ENCODE peak calls at places on chromosomes 2 and 18, in six cellular contexts. One of them, this sample, is unnamed.

GRCh38 chr2:64866797-64867196 is 122.4 kb upstream of the SLC1A4 start:
- DNase-seq in MM.1S: no peak
- DNase-seq in fibroblast of pulmonary artery: peak
- DNase-seq in brain microvascular endothelial cell: peak
- DNase-seq in nephron progenitor cell: no peak
- DNase-seq in B cell: no peak
- DNase-seq in this sample: no peak

GRCh38 chr2:47666332-47666731 is 116.6 kb upstream of the MSH6 start:
- DNase-seq in B cell: no peak
- DNase-seq in fibroblast of pulmonary artery: no peak
- DNase-seq in MM.1S: no peak
- DNase-seq in brain microvascular endothelial cell: no peak
- DNase-seq in nephron progenitor cell: no peak
- DNase-seq in this sample: no peak

GRCh38 chr2:223613017-223613950 is 11.1 kb upstream of the SCG2 start:
- DNase-seq in MM.1S: no peak
- DNase-seq in fibroblast of pulmonary artery: peak
- DNase-seq in brain microvascular endothelial cell: peak
- DNase-seq in nephron progenitor cell: peak
- DNase-seq in B cell: no peak
- DNase-seq in this sample: no peak

GRCh38 chr2:232890536-232890895 is 20.5 kb downstream of the SNORC start:
- DNase-seq in B cell: no peak
- DNase-seq in MM.1S: no peak
- DNase-seq in nephron progenitor cell: no peak
- DNase-seq in brain microvascular endothelial cell: no peak
- DNase-seq in fibroblast of pulmonary artery: no peak
- DNase-seq in this sample: no peak

GRCh38 chr2:42141687-42142475 is 27.3 kb upstream of the EML4 start:
- DNase-seq in nephron progenitor cell: peak
- DNase-seq in MM.1S: no peak
- DNase-seq in brain microvascular endothelial cell: peak
- DNase-seq in B cell: peak
- DNase-seq in fibroblast of pulmonary artery: peak
- DNase-seq in this sample: no peak

GRCh38 chr2:8298783-8299182 is 383.1 kb upstream of the ID2 start:
- DNase-seq in MM.1S: no peak
- DNase-seq in brain microvascular endothelial cell: no peak
- DNase-seq in B cell: peak
- DNase-seq in fibroblast of pulmonary artery: peak
- DNase-seq in nephron progenitor cell: no peak
- DNase-seq in this sample: no peak

GRCh38 chr2:207819839-207820784 is 50.4 kb upstream of the FZD5 start:
- DNase-seq in nephron progenitor cell: no peak
- DNase-seq in MM.1S: no peak
- DNase-seq in fibroblast of pulmonary artery: no peak
- DNase-seq in brain microvascular endothelial cell: no peak
- DNase-seq in B cell: no peak
- DNase-seq in this sample: no peak

GRCh38 chr2:107376910-107377309 is 449.8 kb upstream of the RGPD4 start:
- DNase-seq in nephron progenitor cell: no peak
- DNase-seq in brain microvascular endothelial cell: no peak
- DNase-seq in fibroblast of pulmonary artery: no peak
- DNase-seq in MM.1S: no peak
- DNase-seq in B cell: no peak
- DNase-seq in this sample: no peak

GRCh38 chr2:96763511-96764252 is 3.0 kb downstream of the CNNM4 start:
- DNase-seq in MM.1S: no peak
- DNase-seq in B cell: no peak
- DNase-seq in nephron progenitor cell: peak
- DNase-seq in brain microvascular endothelial cell: no peak
- DNase-seq in fibroblast of pulmonary artery: no peak
- DNase-seq in this sample: peak

GRCh38 chr2:240197439-240198139 is 57.1 kb upstream of the OTOS start:
- DNase-seq in brain microvascular endothelial cell: no peak
- DNase-seq in MM.1S: no peak
- DNase-seq in nephron progenitor cell: no peak
- DNase-seq in fibroblast of pulmonary artery: no peak
- DNase-seq in B cell: no peak
- DNase-seq in this sample: no peak

GRCh38 chr2:154291511-154291910 is 407.0 kb upstream of the KCNJ3 start:
- DNase-seq in B cell: no peak
- DNase-seq in MM.1S: no peak
- DNase-seq in nephron progenitor cell: no peak
- DNase-seq in fibroblast of pulmonary artery: no peak
- DNase-seq in brain microvascular endothelial cell: no peak
- DNase-seq in this sample: no peak

GRCh38 chr2:23452397-23452796 is 67.4 kb downstream of the KLHL29 start:
- DNase-seq in brain microvascular endothelial cell: no peak
- DNase-seq in MM.1S: no peak
- DNase-seq in fibroblast of pulmonary artery: no peak
- DNase-seq in nephron progenitor cell: no peak
- DNase-seq in B cell: no peak
- DNase-seq in this sample: no peak

GRCh38 chr18:9055626-9056025 is 46.9 kb upstream of the NDUFV2 start:
- DNase-seq in nephron progenitor cell: no peak
- DNase-seq in MM.1S: no peak
- DNase-seq in brain microvascular endothelial cell: no peak
- DNase-seq in B cell: no peak
- DNase-seq in fibroblast of pulmonary artery: peak
- DNase-seq in this sample: no peak

GRCh38 chr2:110854355-110855081 is 122.1 kb downstream of the ACOXL start:
- DNase-seq in nephron progenitor cell: no peak
- DNase-seq in B cell: no peak
- DNase-seq in MM.1S: no peak
- DNase-seq in brain microvascular endothelial cell: no peak
- DNase-seq in fibroblast of pulmonary artery: no peak
- DNase-seq in this sample: no peak

GRCh38 chr18:9132628-9133027 is 4.0 kb upstream of the ANKRD12 start:
- DNase-seq in nephron progenitor cell: no peak
- DNase-seq in fibroblast of pulmonary artery: no peak
- DNase-seq in B cell: no peak
- DNase-seq in brain microvascular endothelial cell: no peak
- DNase-seq in MM.1S: no peak
- DNase-seq in this sample: no peak

GRCh38 chr2:28377984-28378678 is 14.5 kb upstream of the FOSL2 start:
- DNase-seq in fibroblast of pulmonary artery: no peak
- DNase-seq in brain microvascular endothelial cell: no peak
- DNase-seq in MM.1S: no peak
- DNase-seq in nephron progenitor cell: no peak
- DNase-seq in B cell: no peak
- DNase-seq in this sample: no peak

GRCh38 chr2:223751012-223751411 is 86.4 kb downstream of the AP1S3 start:
- DNase-seq in MM.1S: no peak
- DNase-seq in brain microvascular endothelial cell: peak
- DNase-seq in nephron progenitor cell: no peak
- DNase-seq in fibroblast of pulmonary artery: no peak
- DNase-seq in B cell: no peak
- DNase-seq in this sample: no peak

DNA sequence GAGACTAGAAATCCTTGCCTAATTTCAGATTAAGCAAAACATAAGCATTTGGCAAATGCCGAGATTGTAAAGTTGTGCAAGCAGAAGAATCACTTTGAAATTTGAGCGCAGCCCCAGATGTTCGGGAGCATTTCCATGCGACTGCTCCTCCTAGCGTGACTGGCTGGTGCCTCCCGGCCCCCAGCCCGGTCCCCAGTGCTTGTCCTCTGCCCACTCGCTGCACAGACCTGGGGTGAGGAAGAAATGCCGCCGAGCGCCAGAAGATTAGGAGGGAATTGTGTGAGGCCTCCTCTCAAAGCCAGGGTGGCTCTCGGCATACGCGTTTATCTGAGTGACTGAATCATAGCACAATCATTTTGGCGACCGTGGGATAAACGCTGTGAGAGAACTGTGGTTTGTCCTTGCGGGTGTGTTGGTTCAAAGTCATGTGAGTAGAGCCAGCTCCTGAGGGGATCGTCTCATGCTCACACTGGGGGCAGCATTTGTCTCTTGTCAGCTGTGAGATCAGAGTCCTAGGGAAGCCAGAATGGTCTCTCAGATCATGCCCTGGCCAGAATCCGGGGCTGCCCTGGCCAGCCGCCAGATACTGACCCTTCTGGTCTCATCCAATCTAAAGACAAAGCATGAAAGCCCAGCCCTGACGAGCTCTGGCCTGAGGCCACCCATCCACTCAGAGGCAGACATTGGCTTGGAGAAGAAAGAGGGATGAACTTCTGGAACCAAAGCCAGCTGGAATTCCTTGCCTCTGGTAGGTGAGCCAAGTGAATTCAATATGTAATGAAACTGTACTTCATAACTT is 189.3 kb downstream of the SH3RF3 start:
- DNase-seq in MM.1S: no peak
- DNase-seq in nephron progenitor cell: peak
- DNase-seq in fibroblast of pulmonary artery: peak
- DNase-seq in B cell: no peak
- DNase-seq in brain microvascular endothelial cell: peak
- DNase-seq in this sample: no peak
- TF ChIP-seq CTCF in MM.1S: no peak
- TF ChIP-seq CTCF in nephron progenitor cell: no peak
- TF ChIP-seq CTCF in fibroblast of pulmonary artery: peak
- TF ChIP-seq CTCF in B cell: no peak
- TF ChIP-seq CTCF in brain microvascular endothelial cell: peak
- TF ChIP-seq CTCF in this sample: no peak

GRCh38 chr18:11859282-11859797 is 8.1 kb downstream of the CHMP1B start:
- DNase-seq in B cell: no peak
- DNase-seq in fibroblast of pulmonary artery: no peak
- DNase-seq in nephron progenitor cell: no peak
- DNase-seq in brain microvascular endothelial cell: no peak
- DNase-seq in MM.1S: no peak
- DNase-seq in this sample: no peak

GRCh38 chr18:11860594-11861450 is 9.6 kb downstream of the CHMP1B start:
- DNase-seq in fibroblast of pulmonary artery: no peak
- DNase-seq in MM.1S: no peak
- DNase-seq in nephron progenitor cell: no peak
- DNase-seq in B cell: no peak
- DNase-seq in brain microvascular endothelial cell: no peak
- DNase-seq in this sample: no peak

GRCh38 chr18:11859903-11860407 is 8.7 kb downstream of the CHMP1B start:
- DNase-seq in MM.1S: no peak
- DNase-seq in fibroblast of pulmonary artery: peak
- DNase-seq in nephron progenitor cell: no peak
- DNase-seq in brain microvascular endothelial cell: peak
- DNase-seq in B cell: no peak
- DNase-seq in this sample: no peak

GRCh38 chr18:11861583-11862288 is 10.5 kb downstream of the CHMP1B start:
- DNase-seq in B cell: no peak
- DNase-seq in brain microvascular endothelial cell: no peak
- DNase-seq in MM.1S: no peak
- DNase-seq in nephron progenitor cell: no peak
- DNase-seq in fibroblast of pulmonary artery: peak
- DNase-seq in this sample: no peak

DNA sequence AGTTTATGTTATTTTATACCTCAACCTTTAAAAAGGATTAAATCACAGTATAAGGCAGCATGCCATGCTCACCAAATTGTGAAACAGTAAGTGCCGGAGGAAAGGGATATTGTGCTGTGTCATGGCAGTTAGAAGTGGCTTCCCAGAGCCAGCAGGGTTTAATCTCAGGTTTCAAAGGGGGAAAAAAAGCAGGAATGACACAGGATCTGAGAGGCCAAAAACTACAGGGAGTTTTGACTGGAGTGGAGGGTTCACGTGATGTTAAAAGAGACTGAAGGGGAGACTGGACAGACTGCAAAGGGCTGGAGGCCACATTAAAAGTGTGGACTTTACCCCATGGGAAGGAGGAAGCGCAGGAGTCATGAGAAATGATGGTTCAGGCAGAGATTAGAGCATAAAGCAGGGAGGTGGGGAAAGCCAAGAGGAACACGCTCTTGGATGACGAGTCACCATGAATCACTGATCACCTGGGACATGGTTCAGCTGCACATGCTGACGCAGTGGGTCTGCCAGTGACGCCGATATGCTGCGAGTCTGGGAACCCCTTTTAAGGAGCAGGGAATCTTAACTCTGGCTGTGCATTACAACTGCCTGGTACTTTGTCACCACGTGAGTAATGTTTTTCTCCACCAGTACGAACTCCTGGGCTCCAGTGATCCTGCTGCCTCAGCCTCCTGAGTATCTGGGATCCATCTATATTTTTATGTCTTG is 6.1 kb downstream of the CHMP1B start:
- DNase-seq in B cell: no peak
- DNase-seq in MM.1S: no peak
- DNase-seq in brain microvascular endothelial cell: peak
- DNase-seq in fibroblast of pulmonary artery: peak
- DNase-seq in nephron progenitor cell: peak
- DNase-seq in this sample: no peak
- TF ChIP-seq CTCF in B cell: no peak
- TF ChIP-seq CTCF in MM.1S: no peak
- TF ChIP-seq CTCF in brain microvascular endothelial cell: no peak
- TF ChIP-seq CTCF in fibroblast of pulmonary artery: no peak
- TF ChIP-seq CTCF in nephron progenitor cell: no peak
- TF ChIP-seq CTCF in this sample: no peak

DNA sequence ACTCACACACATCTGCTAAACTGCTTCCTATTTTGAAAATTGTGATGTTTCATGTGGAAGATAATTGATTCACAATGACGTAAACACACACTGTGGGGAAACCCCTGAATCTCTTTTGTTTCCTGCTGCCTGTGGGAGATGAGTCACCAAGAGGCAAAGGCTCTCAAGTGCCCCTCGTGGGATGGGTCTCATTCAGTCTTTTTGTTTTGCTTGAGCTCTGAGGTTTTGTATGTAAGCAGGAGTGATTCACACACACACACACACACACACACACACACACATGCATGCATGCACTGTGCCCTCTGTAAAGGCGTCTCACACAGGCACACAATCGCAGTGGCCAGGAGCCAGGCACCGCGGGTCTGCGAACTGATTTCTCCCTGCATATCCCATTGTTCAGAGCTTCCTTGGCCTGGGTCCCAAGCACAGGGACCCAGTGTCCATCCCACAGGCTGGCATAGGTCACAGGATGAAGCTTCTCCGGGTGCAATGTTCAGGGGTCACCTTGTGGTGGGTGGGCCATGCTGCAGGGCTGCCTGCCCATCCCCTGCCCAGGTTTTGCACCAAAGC is 12.1 kb upstream of the ARHGEF4 start:
- DNase-seq in B cell: peak
- DNase-seq in brain microvascular endothelial cell: peak
- DNase-seq in fibroblast of pulmonary artery: peak
- DNase-seq in nephron progenitor cell: no peak
- DNase-seq in MM.1S: peak
- DNase-seq in this sample: peak
- TF ChIP-seq CTCF in B cell: no peak
- TF ChIP-seq CTCF in brain microvascular endothelial cell: no peak
- TF ChIP-seq CTCF in fibroblast of pulmonary artery: no peak
- TF ChIP-seq CTCF in nephron progenitor cell: no peak
- TF ChIP-seq CTCF in MM.1S: no peak
- TF ChIP-seq CTCF in this sample: no peak

DNA sequence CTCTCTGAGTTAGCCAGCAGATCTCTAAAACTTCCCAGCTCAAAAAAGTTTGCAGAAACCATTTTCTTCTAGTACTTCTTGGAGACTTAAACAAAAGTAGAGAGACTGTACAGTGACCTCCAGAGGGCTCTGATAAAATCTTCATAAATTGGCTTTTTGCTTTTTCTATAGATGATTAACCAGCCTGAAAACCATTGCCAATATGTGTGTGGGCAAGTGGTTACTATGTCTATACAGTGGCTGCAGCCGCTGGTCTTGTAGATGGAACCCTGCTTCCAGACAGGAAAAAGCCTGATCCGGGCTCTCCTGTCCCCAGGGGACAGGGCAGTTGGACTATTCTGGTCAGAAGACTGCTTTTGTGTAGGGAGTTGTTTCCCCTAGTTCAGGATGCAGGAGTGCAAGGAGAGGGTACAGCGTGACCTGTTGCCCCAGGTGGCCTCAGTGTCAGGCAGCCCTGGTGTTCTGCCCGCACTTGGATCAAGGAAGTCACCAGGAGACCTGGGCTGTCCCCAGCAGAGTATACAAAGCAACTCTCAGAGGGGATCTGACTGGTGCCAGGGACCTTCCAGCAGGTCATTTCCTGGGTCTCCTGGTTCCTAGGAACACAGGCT is 7.3 kb upstream of the PTPRM start:
- DNase-seq in MM.1S: no peak
- DNase-seq in nephron progenitor cell: no peak
- DNase-seq in B cell: no peak
- DNase-seq in fibroblast of pulmonary artery: no peak
- DNase-seq in brain microvascular endothelial cell: no peak
- DNase-seq in this sample: no peak
- TF ChIP-seq CTCF in MM.1S: no peak
- TF ChIP-seq CTCF in nephron progenitor cell: no peak
- TF ChIP-seq CTCF in B cell: no peak
- TF ChIP-seq CTCF in fibroblast of pulmonary artery: no peak
- TF ChIP-seq CTCF in brain microvascular endothelial cell: no peak
- TF ChIP-seq CTCF in this sample: no peak

This sample was measured in GM13976.